ENCODE peak calls at places on chromosomes 11 and 22, in four cellular contexts. One of them, this sample, is unnamed.

GRCh38 chr11:41845066-41845465 is 385.6 kb upstream of the LRRC4C start:
- DNase-seq in ovary: no peak
- DNase-seq in AG04449: no peak
- DNase-seq in adrenal gland: no peak
- DNase-seq in this sample: no peak

GRCh38 chr11:12581923-12582322 is 92.3 kb upstream of the TEAD1 start:
- DNase-seq in AG04449: no peak
- DNase-seq in adrenal gland: no peak
- DNase-seq in ovary: no peak
- DNase-seq in this sample: no peak

GRCh38 chr11:68010058-68011041 is at the start of gene ALDH3B1:
- DNase-seq in adrenal gland: peak
- DNase-seq in ovary: peak
- DNase-seq in AG04449: no peak
- DNase-seq in this sample: no peak

GRCh38 chr11:47917643-47918369 is 62.6 kb upstream of the PTPRJ start:
- DNase-seq in AG04449: no peak
- DNase-seq in ovary: peak
- DNase-seq in adrenal gland: peak
- DNase-seq in this sample: no peak

GRCh38 chr11:131195801-131196517 is 174.5 kb upstream of the NTM start:
- DNase-seq in AG04449: no peak
- DNase-seq in ovary: peak
- DNase-seq in adrenal gland: peak
- DNase-seq in this sample: no peak

GRCh38 chr22:23013612-23014011 is 56.7 kb upstream of the GNAZ start:
- DNase-seq in ovary: no peak
- DNase-seq in AG04449: no peak
- DNase-seq in adrenal gland: no peak
- DNase-seq in this sample: no peak

GRCh38 chr22:36737776-36738175 is 34.2 kb upstream of the CACNG2 start:
- DNase-seq in AG04449: no peak
- DNase-seq in adrenal gland: peak
- DNase-seq in ovary: no peak
- DNase-seq in this sample: peak

GRCh38 chr11:74837191-74837590 is 88.5 kb downstream of the RNF169 start:
- DNase-seq in adrenal gland: no peak
- DNase-seq in AG04449: no peak
- DNase-seq in ovary: no peak
- DNase-seq in this sample: no peak

GRCh38 chr11:128716661-128717210 is 22.9 kb downstream of the FLI1 start:
- DNase-seq in AG04449: no peak
- DNase-seq in adrenal gland: no peak
- DNase-seq in ovary: no peak
- DNase-seq in this sample: no peak

GRCh38 chr22:39227542-39228272 is 17.1 kb downstream of the PDGFB start:
- DNase-seq in AG04449: no peak
- DNase-seq in ovary: no peak
- DNase-seq in adrenal gland: no peak
- DNase-seq in this sample: no peak

GRCh38 chr11:99020324-99021225 is at the start of gene CNTN5:
- DNase-seq in AG04449: no peak
- DNase-seq in ovary: no peak
- DNase-seq in adrenal gland: peak
- DNase-seq in this sample: peak

GRCh38 chr22:37431811-37432707 is 4.8 kb upstream of the ELFN2 start:
- DNase-seq in ovary: no peak
- DNase-seq in adrenal gland: no peak
- DNase-seq in AG04449: peak
- DNase-seq in this sample: no peak

GRCh38 chr11:65437436-65438227 is 15.0 kb downstream of the NEAT1 start:
- DNase-seq in AG04449: no peak
- DNase-seq in ovary: no peak
- DNase-seq in adrenal gland: peak
- DNase-seq in this sample: no peak

GRCh38 chr11:120219157-120219934 is 8.5 kb downstream of the OAF start:
- DNase-seq in AG04449: no peak
- DNase-seq in ovary: peak
- DNase-seq in adrenal gland: peak
- DNase-seq in this sample: no peak

GRCh38 chr22:20463324-20464095 is 25.9 kb upstream of the SCARF2 start:
- DNase-seq in adrenal gland: no peak
- DNase-seq in ovary: no peak
- DNase-seq in AG04449: no peak
- DNase-seq in this sample: no peak

GRCh38 chr11:31645747-31646146 is 136.2 kb downstream of the ELP4 start:
- DNase-seq in adrenal gland: peak
- DNase-seq in ovary: no peak
- DNase-seq in AG04449: peak
- DNase-seq in this sample: no peak

GRCh38 chr22:45896153-45896951 is 80.6 kb downstream of the WNT7B start:
- DNase-seq in AG04449: no peak
- DNase-seq in ovary: no peak
- DNase-seq in adrenal gland: no peak
- DNase-seq in this sample: no peak

GRCh38 chr11:126334665-126335462 is 20.6 kb upstream of the ST3GAL4 start:
- DNase-seq in ovary: no peak
- DNase-seq in AG04449: no peak
- DNase-seq in adrenal gland: no peak
- DNase-seq in this sample: no peak

GRCh38 chr11:134067486-134067885 is 1.4 kb upstream of the JAM3 start:
- DNase-seq in adrenal gland: no peak
- DNase-seq in ovary: no peak
- DNase-seq in AG04449: no peak
- DNase-seq in this sample: no peak

GRCh38 chr22:39117585-39118191 is 20.6 kb downstream of the APOBEC3H start:
- DNase-seq in adrenal gland: peak
- DNase-seq in ovary: no peak
- DNase-seq in AG04449: no peak
- DNase-seq in this sample: no peak

GRCh38 chr22:48249721-48250268 is 1487.3 kb downstream of the TBC1D22A start:
- DNase-seq in ovary: no peak
- DNase-seq in AG04449: no peak
- DNase-seq in adrenal gland: no peak
- DNase-seq in this sample: no peak

GRCh38 chr11:46285594-46286033 is 8.2 kb downstream of the CREB3L1 start:
- DNase-seq in AG04449: no peak
- DNase-seq in ovary: peak
- DNase-seq in adrenal gland: no peak
- DNase-seq in this sample: no peak

GRCh38 chr11:6875761-6876160 is 664 bp upstream of the OR10A4 start:
- DNase-seq in ovary: no peak
- DNase-seq in AG04449: no peak
- DNase-seq in adrenal gland: no peak
- DNase-seq in this sample: no peak

GRCh38 chr11:119651802-119652584 is 77.0 kb downstream of the NECTIN1 start:
- DNase-seq in adrenal gland: no peak
- DNase-seq in AG04449: no peak
- DNase-seq in ovary: no peak
- DNase-seq in this sample: no peak

GRCh38 chr11:100574894-100575769 is 112.0 kb upstream of the ARHGAP42 start:
- DNase-seq in adrenal gland: no peak
- DNase-seq in ovary: no peak
- DNase-seq in AG04449: no peak
- DNase-seq in this sample: no peak

GRCh38 chr11:23211221-23211620 is 350.9 kb upstream of the CCDC179 start:
- DNase-seq in adrenal gland: no peak
- DNase-seq in AG04449: no peak
- DNase-seq in ovary: no peak
- DNase-seq in this sample: no peak

GRCh38 chr22:21690401-21690801 is 24.6 kb downstream of the PPIL2 start:
- DNase-seq in adrenal gland: no peak
- DNase-seq in AG04449: no peak
- DNase-seq in ovary: no peak
- DNase-seq in this sample: no peak

GRCh38 chr11:128942272-128942612 is 429 bp downstream of the TP53AIP1 start:
- DNase-seq in AG04449: no peak
- DNase-seq in adrenal gland: no peak
- DNase-seq in ovary: no peak
- DNase-seq in this sample: no peak

GRCh38 chr22:38871360-38872171 is 450 bp downstream of the CBX6 start:
- DNase-seq in adrenal gland: no peak
- DNase-seq in AG04449: no peak
- DNase-seq in ovary: peak
- DNase-seq in this sample: peak

GRCh38 chr22:49090853-49091135 is 736.9 kb downstream of the BRD1 start:
- DNase-seq in AG04449: no peak
- DNase-seq in adrenal gland: no peak
- DNase-seq in ovary: no peak
- DNase-seq in this sample: no peak

DNA sequence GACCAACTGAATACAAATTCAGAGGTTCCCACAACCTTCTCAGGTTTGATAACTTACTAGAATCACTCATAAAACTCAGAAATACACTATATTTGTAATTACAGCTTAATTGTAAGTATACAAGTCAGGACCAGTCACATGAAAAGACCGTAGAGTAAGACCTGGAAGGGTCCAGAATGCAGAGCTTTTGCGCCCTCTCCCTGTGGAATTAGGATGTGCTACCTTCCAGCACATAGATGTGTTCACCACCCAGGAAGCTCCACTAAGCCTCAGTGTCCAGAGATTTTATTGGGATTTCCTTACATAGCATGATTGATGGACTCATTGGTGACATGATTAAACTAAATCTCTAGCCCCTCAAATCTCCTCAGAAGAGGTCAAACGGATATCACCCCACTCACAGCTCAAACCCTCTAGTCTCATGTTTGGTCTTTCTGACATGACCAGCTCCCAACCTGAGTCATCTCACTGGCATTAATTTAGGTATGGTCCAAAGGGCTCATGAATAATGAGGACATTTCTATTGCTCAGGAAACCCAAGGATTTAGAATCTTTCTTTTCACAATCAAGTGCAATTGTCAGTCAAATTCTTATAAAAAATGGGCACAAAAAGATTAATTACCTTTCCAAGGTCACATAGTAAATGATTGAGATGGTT is 77.2 kb upstream of the UBASH3B start:
- DNase-seq in AG04449: no peak
- DNase-seq in ovary: no peak
- DNase-seq in adrenal gland: no peak
- DNase-seq in this sample: no peak
- TF ChIP-seq CTCF in AG04449: no peak
- TF ChIP-seq CTCF in ovary: no peak
- TF ChIP-seq CTCF in adrenal gland: no peak
- TF ChIP-seq CTCF in this sample: no peak

GRCh38 chr11:69702239-69702668 is 1.6 kb downstream of the FGF19 start:
- DNase-seq in adrenal gland: no peak
- DNase-seq in ovary: no peak
- DNase-seq in AG04449: no peak
- DNase-seq in this sample: peak

GRCh38 chr11:69699213-69699612 is 4.6 kb downstream of the FGF19 start:
- DNase-seq in ovary: no peak
- DNase-seq in AG04449: no peak
- DNase-seq in adrenal gland: no peak
- DNase-seq in this sample: no peak

GRCh38 chr11:69702769-69703510 is 882 bp downstream of the FGF19 start:
- DNase-seq in AG04449: no peak
- DNase-seq in ovary: no peak
- DNase-seq in adrenal gland: no peak
- DNase-seq in this sample: no peak

GRCh38 chr11:69698362-69698761 is 5.5 kb downstream of the FGF19 start:
- DNase-seq in AG04449: no peak
- DNase-seq in ovary: no peak
- DNase-seq in adrenal gland: no peak
- DNase-seq in this sample: no peak

GRCh38 chr11:69700278-69701140 is 3.3 kb downstream of the FGF19 start:
- DNase-seq in AG04449: no peak
- DNase-seq in adrenal gland: peak
- DNase-seq in ovary: no peak
- DNase-seq in this sample: no peak
- TF ChIP-seq CTCF in AG04449: no peak
- TF ChIP-seq CTCF in adrenal gland: no peak
- TF ChIP-seq CTCF in ovary: no peak
- TF ChIP-seq CTCF in this sample: no peak

DNA sequence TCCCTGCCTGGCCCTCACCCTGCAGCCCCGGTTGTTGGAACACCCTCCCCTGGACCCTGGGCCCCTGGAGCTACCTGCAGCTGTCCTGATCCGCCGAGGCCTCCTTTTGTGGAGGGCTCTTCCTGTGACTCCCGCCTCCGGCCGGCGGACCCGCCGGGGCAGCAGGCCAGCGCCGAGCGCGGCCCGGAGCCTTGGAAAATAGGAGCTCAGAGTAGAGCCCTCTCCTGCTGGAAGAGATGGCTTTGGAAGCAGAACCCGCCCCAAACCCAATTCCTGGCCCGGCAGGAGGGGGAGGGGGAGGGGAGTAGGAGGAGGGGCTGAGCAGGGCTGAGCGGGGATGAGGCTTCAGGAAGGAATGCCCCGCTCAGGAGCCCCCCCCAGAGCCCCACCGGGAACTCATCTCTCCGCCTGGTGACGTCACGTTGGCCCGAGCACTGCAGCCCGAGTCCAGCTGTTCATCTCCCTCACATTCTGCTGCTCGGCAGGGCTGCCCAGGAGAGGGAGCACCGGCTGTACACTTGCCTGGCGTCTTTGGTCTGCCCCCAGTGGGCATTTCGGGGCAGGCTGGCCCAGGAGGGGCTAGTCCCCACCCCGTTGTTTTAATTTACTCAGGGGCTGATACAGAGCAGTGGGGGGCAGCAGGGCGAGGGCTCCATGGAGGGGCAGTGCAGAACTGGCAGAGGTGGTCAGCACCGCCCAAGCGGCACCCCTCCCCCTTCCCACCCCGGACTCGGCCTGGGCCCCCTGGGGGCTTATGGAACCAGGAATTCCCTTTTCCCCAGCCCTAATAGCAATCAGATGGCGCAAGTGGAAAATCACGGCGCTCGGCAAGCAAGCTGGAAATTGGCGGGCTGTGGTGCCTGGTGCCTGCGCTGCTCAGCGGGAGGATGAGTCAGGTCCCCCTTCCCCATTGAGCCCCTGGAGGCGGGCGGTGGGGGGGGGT is at the start of gene MRGPRF:
- DNase-seq in adrenal gland: peak
- DNase-seq in ovary: peak
- DNase-seq in AG04449: no peak
- DNase-seq in this sample: no peak
- TF ChIP-seq CTCF in adrenal gland: no peak
- TF ChIP-seq CTCF in ovary: peak
- TF ChIP-seq CTCF in AG04449: peak
- TF ChIP-seq CTCF in this sample: peak

DNA sequence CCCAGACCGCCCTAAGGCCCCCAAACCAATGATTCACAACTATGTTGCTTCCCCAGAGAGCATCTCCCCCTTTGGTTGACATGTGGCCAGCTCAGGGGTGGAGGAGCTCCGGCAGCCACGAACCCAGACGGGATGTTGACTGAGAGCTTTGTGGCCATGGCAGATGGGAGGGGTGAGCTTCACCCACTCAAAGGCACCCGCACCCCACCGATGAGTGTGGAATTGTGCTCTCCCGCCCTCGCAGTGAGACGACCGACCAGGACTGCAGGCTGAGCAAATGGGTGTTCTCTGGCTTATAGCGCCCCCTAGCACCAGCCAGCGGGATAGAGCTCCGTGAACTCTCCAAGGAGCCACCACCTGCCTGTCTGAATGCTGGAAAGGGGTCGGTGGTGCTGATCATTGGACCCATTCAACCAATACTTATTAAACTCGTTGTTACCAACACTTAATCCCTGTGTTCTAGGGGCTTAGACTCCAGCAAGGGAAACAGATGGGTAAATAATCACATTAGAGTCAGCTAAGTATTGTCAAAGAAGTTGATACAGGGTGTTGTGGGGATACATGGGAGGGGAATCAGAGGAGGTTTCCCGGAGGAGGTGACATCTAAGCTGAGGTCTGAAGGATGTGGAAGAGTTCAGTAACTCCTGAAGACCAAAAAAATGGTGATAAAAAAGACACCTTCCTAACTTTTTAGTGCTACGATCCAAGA is 4.5 kb upstream of the TIMP3 start:
- DNase-seq in AG04449: no peak
- DNase-seq in ovary: peak
- DNase-seq in adrenal gland: peak
- DNase-seq in this sample: no peak
- TF ChIP-seq CTCF in AG04449: peak
- TF ChIP-seq CTCF in ovary: peak
- TF ChIP-seq CTCF in adrenal gland: peak
- TF ChIP-seq CTCF in this sample: peak

This sample was measured in type B pancreatic cell.